ENCODE peak calls at places on chromosomes 6 and 20, in nine cellular contexts. Z is stimulated activated CD4-positive, alpha-beta T cell treated with anti-CD3 and anti-CD28 coated beads, Interleukin-15, amount 100 ng/mL, for 24 hours; Y is sciatic nerve; O is EL; E is NCI-H774; G is smooth muscle cell of the brain vasculature; K is amniotic stem cell; R is lung; U is activated T-cell treated with anti-CD3 and anti-CD28 coated beads, Interleukin-2, amount 50 U/mL, for 72 hours. T is an unnamed sample.

GRCh38 chr6:155524249-155524651 is 68.6 kb upstream of the NOX3 start:
- DNase-seq in Z (peak; percentile 43), Y (no peak), O (peak; percentile 42), E (no peak), G (no peak), K (no peak), R (no peak), U (peak; percentile 20), T (no peak)

GRCh38 chr6:127924440-127924839 is 23.6 kb upstream of the THEMIS start:
- DNase-seq in Z (no peak), Y (no peak), O (no peak), E (no peak), G (no peak), K (no peak), R (no peak), U (no peak), T (no peak)

GRCh38 chr6:35080016-35080680 is 61.0 kb downstream of the TCP11 start:
- DNase-seq in Z (no peak), Y (peak; percentile 38), O (no peak), E (no peak), G (no peak), K (no peak), R (no peak), U (no peak), T (no peak)

GRCh38 chr6:130303436-130303835 is 62.4 kb upstream of the TMEM200A start:
- DNase-seq in Z (no peak), Y (no peak), O (peak; percentile 58), E (no peak), G (no peak), K (no peak), R (no peak), U (no peak), T (no peak)

GRCh38 chr6:38153946-38154345 is 334.4 kb downstream of the ZFAND3 start:
- DNase-seq in Z (no peak), Y (no peak), O (no peak), E (no peak), G (no peak), K (no peak), R (no peak), U (no peak), T (no peak)

GRCh38 chr6:10460096-10460495 is 45.2 kb upstream of the TFAP2A start:
- DNase-seq in Z (no peak), Y (no peak), O (no peak), E (no peak), G (no peak), K (no peak), R (no peak), U (no peak), T (no peak)

GRCh38 chr6:140205795-140206593 is 831.5 kb upstream of the CITED2 start:
- DNase-seq in Z (no peak), Y (no peak), O (no peak), E (no peak), G (no peak), K (no peak), R (no peak), U (no peak), T (no peak)

GRCh38 chr6:137819740-137820139 is 47.3 kb upstream of the TNFAIP3 start:
- DNase-seq in Z (no peak), Y (no peak), O (no peak), E (no peak), G (no peak), K (no peak), R (no peak), U (peak; percentile 31), T (no peak)

GRCh38 chr20:48886189-48886588 is 35.3 kb upstream of the ARFGEF2 start:
- DNase-seq in Z (no peak), Y (peak; percentile 39), O (no peak), E (no peak), G (no peak), K (no peak), R (no peak), U (no peak), T (no peak)

GRCh38 chr20:9467995-9468394 is 46.4 kb upstream of the LAMP5 start:
- DNase-seq in Z (no peak), Y (no peak), O (no peak), E (no peak), G (no peak), K (no peak), R (no peak), U (no peak), T (no peak)

GRCh38 chr6:133697666-133698065 is 191.2 kb upstream of the TCF21 start:
- DNase-seq in Z (no peak), Y (no peak), O (no peak), E (no peak), G (peak; percentile 65), K (no peak), R (no peak), U (no peak), T (no peak)

GRCh38 chr6:163260911-163261310 is 153.6 kb upstream of the QKI start:
- DNase-seq in Z (no peak), Y (no peak), O (no peak), E (no peak), G (no peak), K (no peak), R (no peak), U (no peak), T (no peak)

GRCh38 chr6:169253745-169254238 is at the start of gene THBS2:
- DNase-seq in Z (no peak), Y (peak; percentile 77), O (peak; percentile 93), E (no peak), G (peak; percentile 21), K (peak; percentile 87), R (no peak), U (no peak), T (no peak)

GRCh38 chr6:141403103-141403502 is 729.6 kb upstream of the GJE1 start:
- DNase-seq in Z (no peak), Y (no peak), O (no peak), E (no peak), G (no peak), K (no peak), R (no peak), U (no peak), T (no peak)

GRCh38 chr6:39102024-39102820 is 12.8 kb downstream of the SAYSD1 start:
- DNase-seq in Z (peak; percentile 28), Y (no peak), O (peak; percentile 25), E (no peak), G (no peak), K (no peak), R (no peak), U (peak; percentile 36), T (no peak)

GRCh38 chr6:111950661-111951426 is 77.6 kb upstream of the FYN start:
- DNase-seq in Z (no peak), Y (no peak), O (peak; percentile 35), E (peak; percentile 96), G (peak; percentile 62), K (no peak), R (no peak), U (no peak), T (no peak)

GRCh38 chr6:133242761-133243590 is 1.8 kb downstream of the EYA4 start:
- DNase-seq in Z (peak; percentile 2), Y (no peak), O (no peak), E (no peak), G (no peak), K (no peak), R (no peak), U (no peak), T (no peak)

GRCh38 chr6:27605401-27606342 is 132.8 kb upstream of the ZNF184 start:
- DNase-seq in Z (peak; percentile 43), Y (no peak), O (peak; percentile 91), E (peak; percentile 13), G (no peak), K (peak; percentile 23), R (no peak), U (peak; percentile 34), T (peak; percentile 26)

GRCh38 chr20:54291339-54292060 is 83.6 kb downstream of the PFDN4 start:
- DNase-seq in Z (no peak), Y (no peak), O (no peak), E (no peak), G (no peak), K (no peak), R (no peak), U (no peak), T (no peak)

GRCh38 chr20:2663887-2664719 is at the start of gene IDH3B:
- DNase-seq in Z (peak; percentile 93), Y (peak; percentile 95), O (peak; percentile 92), E (peak; percentile 83), G (peak; percentile 66), K (peak; percentile 71), R (peak; percentile 93), U (peak; percentile 93), T (peak; percentile 95)

GRCh38 chr6:154284313-154284853 is 72.2 kb downstream of the IPCEF1 start:
- DNase-seq in Z (no peak), Y (no peak), O (no peak), E (no peak), G (no peak), K (no peak), R (no peak), U (no peak), T (no peak)

GRCh38 chr20:9660236-9660868 is 146.0 kb downstream of the LAMP5 start:
- DNase-seq in Z (peak; percentile 3), Y (no peak), O (peak; percentile 12), E (no peak), G (no peak), K (no peak), R (no peak), U (no peak), T (no peak)

GRCh38 chr6:169093770-169094553 is 159.7 kb downstream of the THBS2 start:
- DNase-seq in Z (no peak), Y (no peak), O (no peak), E (no peak), G (no peak), K (no peak), R (peak; percentile 2), U (no peak), T (no peak)

GRCh38 chr20:53079483-53079810 is 107.3 kb downstream of the TSHZ2 start:
- DNase-seq in Z (no peak), Y (no peak), O (no peak), E (no peak), G (no peak), K (no peak), R (no peak), U (no peak), T (no peak)

GRCh38 chr6:63272397-63272796 is 47.4 kb downstream of the LGSN start:
- DNase-seq in Z (no peak), Y (no peak), O (peak; percentile 10), E (peak; percentile 5), G (no peak), K (no peak), R (no peak), U (no peak), T (no peak)

GRCh38 chr6:108556864-108557493 is 3.7 kb upstream of the FOXO3 start:
- DNase-seq in Z (no peak), Y (no peak), O (peak; percentile 23), E (no peak), G (no peak), K (no peak), R (no peak), U (no peak), T (no peak)

GRCh38 chr20:33664085-33664761 is 2.1 kb downstream of the C20orf144 start:
- DNase-seq in Z (peak; percentile 30), Y (no peak), O (no peak), E (no peak), G (no peak), K (no peak), R (no peak), U (no peak), T (no peak)

T was measured in colonic mucosa.